ENCODE peak calls at places on chromosomes 5 and 9, in six cellular contexts. One of them, this sample, is unnamed.
A peak's percentile ranks its signal among the peaks of the same experiment; 100 is the strongest.

GRCh38 chr5:31471916-31472315 is 60.0 kb downstream of the DROSHA start:
- DNase-seq in retinal pigment epithelial cell: no peak
- DNase-seq in psoas muscle: no peak
- DNase-seq in osteocyte: no peak
- DNase-seq in AG10803: peak; percentile 21
- DNase-seq in A549: no peak
- DNase-seq in this sample: no peak

GRCh38 chr5:113166710-113167366 is 190.2 kb downstream of the DCP2 start:
- DNase-seq in retinal pigment epithelial cell: peak; percentile 37
- DNase-seq in psoas muscle: no peak
- DNase-seq in osteocyte: no peak
- DNase-seq in AG10803: peak; percentile 77
- DNase-seq in A549: peak; percentile 4
- DNase-seq in this sample: peak; percentile 90

GRCh38 chr5:176513788-176514187 is 23.4 kb downstream of the RNF44 start:
- DNase-seq in retinal pigment epithelial cell: no peak
- DNase-seq in psoas muscle: no peak
- DNase-seq in osteocyte: no peak
- DNase-seq in AG10803: no peak
- DNase-seq in A549: no peak
- DNase-seq in this sample: no peak

GRCh38 chr9:107282268-107282667 is 811 bp upstream of the RAD23B start:
- DNase-seq in retinal pigment epithelial cell: no peak
- DNase-seq in psoas muscle: no peak
- DNase-seq in osteocyte: no peak
- DNase-seq in AG10803: no peak
- DNase-seq in A549: no peak
- DNase-seq in this sample: no peak

GRCh38 chr9:112043423-112043822 is 131.7 kb downstream of the SUSD1 start:
- DNase-seq in retinal pigment epithelial cell: no peak
- DNase-seq in psoas muscle: no peak
- DNase-seq in osteocyte: no peak
- DNase-seq in AG10803: peak; percentile 59
- DNase-seq in A549: no peak
- DNase-seq in this sample: peak; percentile 25

GRCh38 chr5:167759411-167759821 is 532.0 kb upstream of the WWC1 start:
- DNase-seq in retinal pigment epithelial cell: no peak
- DNase-seq in psoas muscle: no peak
- DNase-seq in osteocyte: no peak
- DNase-seq in AG10803: peak; percentile 88
- DNase-seq in A549: peak; percentile 9
- DNase-seq in this sample: no peak

GRCh38 chr5:74135033-74135432 is 505.5 kb downstream of the ENC1 start:
- DNase-seq in retinal pigment epithelial cell: no peak
- DNase-seq in psoas muscle: no peak
- DNase-seq in osteocyte: no peak
- DNase-seq in AG10803: no peak
- DNase-seq in A549: no peak
- DNase-seq in this sample: no peak

GRCh38 chr5:21810737-21811316 is 1042.3 kb downstream of the CDH12 start:
- DNase-seq in retinal pigment epithelial cell: no peak
- DNase-seq in psoas muscle: no peak
- DNase-seq in osteocyte: no peak
- DNase-seq in AG10803: peak; percentile 17
- DNase-seq in A549: peak; percentile 4
- DNase-seq in this sample: no peak

GRCh38 chr9:8651126-8651525 is 851.5 kb upstream of the DMAC1 start:
- DNase-seq in retinal pigment epithelial cell: no peak
- DNase-seq in psoas muscle: no peak
- DNase-seq in osteocyte: no peak
- DNase-seq in AG10803: no peak
- DNase-seq in A549: no peak
- DNase-seq in this sample: no peak

GRCh38 chr5:126920291-126920690 is 110.1 kb downstream of the MARCHF3 start:
- DNase-seq in retinal pigment epithelial cell: no peak
- DNase-seq in psoas muscle: no peak
- DNase-seq in osteocyte: no peak
- DNase-seq in AG10803: peak; percentile 63
- DNase-seq in A549: no peak
- DNase-seq in this sample: no peak

GRCh38 chr9:124503713-124504529 is 3.3 kb downstream of the NR5A1 start:
- DNase-seq in retinal pigment epithelial cell: no peak
- DNase-seq in psoas muscle: no peak
- DNase-seq in osteocyte: no peak
- DNase-seq in AG10803: no peak
- DNase-seq in A549: no peak
- DNase-seq in this sample: no peak

GRCh38 chr9:74846771-74847170 is 41.0 kb downstream of the TRPM6 start:
- DNase-seq in retinal pigment epithelial cell: no peak
- DNase-seq in psoas muscle: no peak
- DNase-seq in osteocyte: no peak
- DNase-seq in AG10803: no peak
- DNase-seq in A549: no peak
- DNase-seq in this sample: no peak

GRCh38 chr9:127504887-127505251 is 53.6 kb downstream of the LRSAM1 start:
- DNase-seq in retinal pigment epithelial cell: no peak
- DNase-seq in psoas muscle: no peak
- DNase-seq in osteocyte: no peak
- DNase-seq in AG10803: no peak
- DNase-seq in A549: no peak
- DNase-seq in this sample: no peak

DNA sequence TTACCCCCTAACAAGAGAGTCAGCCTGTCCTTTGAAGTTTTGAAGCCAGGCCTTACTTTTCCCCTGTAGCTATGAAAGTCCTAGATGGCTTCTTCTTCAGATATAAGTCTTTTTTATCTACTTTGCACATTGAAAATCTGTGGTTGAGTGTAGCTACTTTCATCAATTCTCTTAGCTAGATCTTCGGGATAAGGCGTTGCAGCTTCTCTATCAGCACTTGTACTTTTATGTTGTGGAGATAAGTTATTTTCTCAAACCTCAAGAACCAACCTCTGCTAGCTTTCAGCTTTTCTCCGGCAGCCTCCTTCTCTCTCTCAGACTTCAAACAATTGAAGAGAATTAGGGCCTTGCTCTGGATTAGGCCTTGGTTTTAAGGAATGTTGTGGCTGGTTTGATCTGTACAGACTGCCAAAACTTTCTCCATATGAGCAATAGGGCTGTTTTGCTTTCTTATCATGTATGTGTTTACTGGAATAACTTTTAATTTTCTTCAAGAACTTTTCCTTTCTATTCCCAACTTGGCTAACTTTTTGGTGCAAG is 21.7 kb downstream of the CATSPER3 start:
- DNase-seq in retinal pigment epithelial cell: peak; percentile 9
- DNase-seq in psoas muscle: no peak
- DNase-seq in osteocyte: no peak
- DNase-seq in AG10803: peak; percentile 33
- DNase-seq in A549: no peak
- DNase-seq in this sample: no peak
- TF ChIP-seq CTCF in retinal pigment epithelial cell: no peak
- TF ChIP-seq CTCF in psoas muscle: no peak
- TF ChIP-seq CTCF in osteocyte: no peak
- TF ChIP-seq CTCF in AG10803: no peak
- TF ChIP-seq CTCF in A549: no peak
- TF ChIP-seq CTCF in this sample: no peak

GRCh38 chr9:136615631-136616306 is 46.9 kb upstream of the EGFL7 start:
- DNase-seq in retinal pigment epithelial cell: no peak
- DNase-seq in psoas muscle: no peak
- DNase-seq in osteocyte: no peak
- DNase-seq in AG10803: no peak
- DNase-seq in A549: no peak
- DNase-seq in this sample: no peak

GRCh38 chr9:136614372-136614922 is 48.3 kb upstream of the EGFL7 start:
- DNase-seq in retinal pigment epithelial cell: no peak
- DNase-seq in psoas muscle: no peak
- DNase-seq in osteocyte: no peak
- DNase-seq in AG10803: peak; percentile 43
- DNase-seq in A549: no peak
- DNase-seq in this sample: peak; percentile 47

GRCh38 chr9:136616307-136616635 is 46.4 kb upstream of the EGFL7 start:
- DNase-seq in retinal pigment epithelial cell: no peak
- DNase-seq in psoas muscle: no peak
- DNase-seq in osteocyte: no peak
- DNase-seq in AG10803: no peak
- DNase-seq in A549: no peak
- DNase-seq in this sample: no peak

GRCh38 chr9:136613824-136614371 is 48.8 kb upstream of the EGFL7 start:
- DNase-seq in retinal pigment epithelial cell: no peak
- DNase-seq in psoas muscle: no peak
- DNase-seq in osteocyte: no peak
- DNase-seq in AG10803: no peak
- DNase-seq in A549: no peak
- DNase-seq in this sample: no peak

DNA sequence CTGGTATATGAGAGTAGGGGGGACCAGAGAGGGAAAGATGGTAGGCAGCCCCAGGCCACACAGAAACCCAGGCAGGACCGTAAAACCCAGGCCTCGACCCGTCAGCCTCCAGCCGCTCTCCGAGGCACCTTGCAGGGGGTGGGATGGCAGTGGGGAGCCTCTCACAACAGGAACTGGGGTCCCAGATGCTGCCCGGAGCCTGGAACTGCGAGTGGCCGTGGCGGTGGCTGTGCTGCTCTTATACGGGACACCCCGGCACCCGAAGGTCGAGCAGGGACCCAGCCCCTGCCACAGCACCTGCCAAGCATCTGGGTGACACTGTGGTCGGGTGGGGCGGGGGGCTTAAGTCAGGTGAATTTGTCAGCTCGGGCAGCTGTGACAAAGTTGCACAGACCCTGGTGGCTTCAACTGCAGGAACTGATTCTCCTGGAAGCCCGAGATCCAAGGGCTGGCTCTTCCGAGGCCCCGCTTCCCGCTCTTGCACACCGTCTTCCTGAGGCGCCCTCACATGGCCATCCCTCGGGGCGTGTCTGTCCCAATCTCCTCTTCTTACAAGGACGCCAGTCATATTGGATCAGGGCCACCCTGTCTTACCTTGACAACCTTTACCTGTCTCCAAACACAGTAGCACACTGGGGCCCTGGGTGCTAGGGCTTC is 47.6 kb upstream of the EGFL7 start:
- DNase-seq in retinal pigment epithelial cell: no peak
- DNase-seq in psoas muscle: no peak
- DNase-seq in osteocyte: no peak
- DNase-seq in AG10803: no peak
- DNase-seq in A549: no peak
- DNase-seq in this sample: no peak
- TF ChIP-seq CTCF in retinal pigment epithelial cell: no peak
- TF ChIP-seq CTCF in psoas muscle: no peak
- TF ChIP-seq CTCF in osteocyte: peak; percentile 9
- TF ChIP-seq CTCF in AG10803: no peak
- TF ChIP-seq CTCF in A549: no peak
- TF ChIP-seq CTCF in this sample: no peak

GRCh38 chr5:150851039-150851438 is 4.7 kb downstream of the IRGM start:
- DNase-seq in retinal pigment epithelial cell: no peak
- DNase-seq in psoas muscle: no peak
- DNase-seq in osteocyte: no peak
- DNase-seq in AG10803: no peak
- DNase-seq in A549: no peak
- DNase-seq in this sample: no peak

GRCh38 chr5:150846651-150847333 is 471 bp downstream of the IRGM start:
- DNase-seq in retinal pigment epithelial cell: peak; percentile 45
- DNase-seq in psoas muscle: no peak
- DNase-seq in osteocyte: no peak
- DNase-seq in AG10803: peak; percentile 88
- DNase-seq in A549: peak; percentile 6
- DNase-seq in this sample: peak; percentile 82

GRCh38 chr5:150848271-150848670 is 1.9 kb downstream of the IRGM start:
- DNase-seq in retinal pigment epithelial cell: no peak
- DNase-seq in psoas muscle: no peak
- DNase-seq in osteocyte: no peak
- DNase-seq in AG10803: no peak
- DNase-seq in A549: no peak
- DNase-seq in this sample: peak; percentile 4

GRCh38 chr5:150847334-150847695 is 994 bp downstream of the IRGM start:
- DNase-seq in retinal pigment epithelial cell: no peak
- DNase-seq in psoas muscle: no peak
- DNase-seq in osteocyte: no peak
- DNase-seq in AG10803: no peak
- DNase-seq in A549: no peak
- DNase-seq in this sample: no peak
- TF ChIP-seq CTCF in retinal pigment epithelial cell: no peak
- TF ChIP-seq CTCF in psoas muscle: no peak
- TF ChIP-seq CTCF in osteocyte: no peak
- TF ChIP-seq CTCF in AG10803: no peak
- TF ChIP-seq CTCF in A549: no peak
- TF ChIP-seq CTCF in this sample: peak; percentile 19

GRCh38 chr5:132103969-132104391 is 30.4 kb downstream of the CSF2 start:
- DNase-seq in retinal pigment epithelial cell: no peak
- DNase-seq in psoas muscle: no peak
- DNase-seq in osteocyte: no peak
- DNase-seq in AG10803: peak; percentile 28
- DNase-seq in A549: no peak
- DNase-seq in this sample: no peak
- TF ChIP-seq CTCF in retinal pigment epithelial cell: no peak
- TF ChIP-seq CTCF in psoas muscle: no peak
- TF ChIP-seq CTCF in osteocyte: no peak
- TF ChIP-seq CTCF in AG10803: no peak
- TF ChIP-seq CTCF in A549: no peak
- TF ChIP-seq CTCF in this sample: no peak

DNA sequence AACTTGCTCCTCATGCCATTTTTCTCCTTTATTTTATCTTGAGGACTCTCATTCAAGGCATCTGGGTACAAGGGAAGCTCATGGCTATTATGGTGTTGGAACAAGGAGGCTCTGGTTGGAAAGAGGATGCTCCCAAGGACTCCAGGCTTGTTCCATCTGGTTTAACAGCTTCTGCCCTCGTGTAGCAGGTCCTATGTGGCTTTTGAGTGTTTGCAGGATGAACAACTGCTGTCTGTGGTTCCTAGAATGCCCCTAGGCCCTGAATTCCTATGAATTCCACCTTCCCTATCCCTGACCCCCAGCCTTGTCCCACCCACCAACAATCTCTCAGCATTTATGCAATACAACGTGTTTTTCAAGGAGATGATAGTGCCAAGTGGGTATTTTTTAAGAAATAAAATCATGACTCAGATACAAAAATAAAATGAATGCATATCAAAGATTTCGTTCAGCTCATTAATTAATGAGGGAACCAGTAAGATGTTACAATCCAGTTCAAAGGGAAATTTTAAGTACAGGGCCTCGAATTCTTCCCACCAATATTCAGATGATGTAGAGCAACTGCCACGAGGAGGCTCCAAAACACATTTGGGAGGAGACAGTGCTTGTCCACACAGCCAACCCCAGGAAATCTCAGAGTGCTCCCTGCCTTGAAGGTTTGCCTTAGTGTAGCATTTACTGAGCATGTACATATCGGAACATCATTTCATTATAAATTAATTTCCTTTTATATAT is 182.0 kb downstream of the MUSK start:
- DNase-seq in retinal pigment epithelial cell: no peak
- DNase-seq in psoas muscle: no peak
- DNase-seq in osteocyte: no peak
- DNase-seq in AG10803: no peak
- DNase-seq in A549: no peak
- DNase-seq in this sample: no peak
- TF ChIP-seq CTCF in retinal pigment epithelial cell: no peak
- TF ChIP-seq CTCF in psoas muscle: no peak
- TF ChIP-seq CTCF in osteocyte: no peak
- TF ChIP-seq CTCF in AG10803: no peak
- TF ChIP-seq CTCF in A549: no peak
- TF ChIP-seq CTCF in this sample: no peak